ENCODE peak calls at places on chromosome 3, in nine cellular contexts. I is GM12865, C is HepG2, Z is cardiac muscle cell, B is hepatocyte, E is BJ, J is cardiac fibroblast, O is ovary, Q is Karpas-422. Y is an unnamed sample.
A peak's percentile ranks its signal among the peaks of the same experiment; 100 is the strongest.

GRCh38 chr3:127092368-127092767 is 100.6 kb upstream of the PRR23E start:
- DNase-seq in B (no peak), C (no peak), Z (no peak), I (no peak), J (no peak), O (no peak), E (no peak), Q (no peak), Y (no peak)

GRCh38 chr3:126439968-126440708 is 35.6 kb downstream of the ZXDC start:
- DNase-seq in E (no peak), C (no peak), O (peak; percentile 5), I (no peak), Q (no peak), Z (no peak), B (no peak), J (no peak), Y (no peak)

GRCh38 chr3:170360916-170361315 is 3.4 kb downstream of the SKIL start:
- DNase-seq in I (no peak), J (no peak), O (no peak), C (no peak), Q (no peak), E (no peak), Z (no peak), B (no peak), Y (no peak)

GRCh38 chr3:154850921-154851320 is 229.2 kb upstream of the MME start:
- DNase-seq in O (no peak), Q (no peak), B (no peak), Z (no peak), E (no peak), J (no peak), I (no peak), C (no peak), Y (no peak)

GRCh38 chr3:38164136-38164965 is 986 bp upstream of the OXSR1 start:
- DNase-seq in O (peak; percentile 58), B (no peak), I (no peak), E (no peak), Q (no peak), Z (no peak), J (no peak), C (no peak), Y (no peak)

GRCh38 chr3:149819432-149819831 is 6.4 kb downstream of the RNF13 start:
- DNase-seq in Z (no peak), I (no peak), B (no peak), O (no peak), E (no peak), J (no peak), C (no peak), Q (no peak), Y (no peak)

GRCh38 chr3:16399473-16399872 is 114.0 kb downstream of the RFTN1 start:
- DNase-seq in B (peak; percentile 41), I (peak; percentile 57), O (peak; percentile 59), Q (no peak), J (peak; percentile 81), E (peak; percentile 49), C (no peak), Z (peak; percentile 50), Y (peak; percentile 94)

GRCh38 chr3:111369953-111370352 is 172.0 kb upstream of the CD96 start:
- DNase-seq in I (no peak), E (no peak), O (no peak), Q (no peak), C (no peak), J (no peak), B (no peak), Z (no peak), Y (no peak)

GRCh38 chr3:57951106-57951882 is 56.9 kb upstream of the FLNB start:
- DNase-seq in Q (no peak), O (peak; percentile 48), Z (peak; percentile 67), B (peak; percentile 82), I (no peak), J (peak; percentile 87), C (peak; percentile 62), E (peak; percentile 19), Y (peak; percentile 61)

GRCh38 chr3:147418352-147418751 is 9.2 kb downstream of the ZIC1 start:
- DNase-seq in Q (no peak), C (no peak), I (no peak), J (no peak), Z (no peak), E (no peak), B (no peak), O (no peak), Y (no peak)

GRCh38 chr3:122700193-122700592 is 19.6 kb downstream of the PARP14 start:
- DNase-seq in B (no peak), J (no peak), I (no peak), E (no peak), Z (no peak), C (no peak), Q (no peak), O (no peak), Y (no peak)

GRCh38 chr3:16183601-16184270 is 9.3 kb downstream of the GALNT15 start:
- DNase-seq in C (no peak), J (peak; percentile 90), E (peak; percentile 68), I (no peak), Z (no peak), O (no peak), B (peak; percentile 68), Q (no peak), Y (no peak)

GRCh38 chr3:196648856-196649255 is 9.4 kb downstream of the NRROS start:
- DNase-seq in I (no peak), J (no peak), B (no peak), C (no peak), O (no peak), Z (no peak), Q (no peak), E (no peak), Y (no peak)

DNA sequence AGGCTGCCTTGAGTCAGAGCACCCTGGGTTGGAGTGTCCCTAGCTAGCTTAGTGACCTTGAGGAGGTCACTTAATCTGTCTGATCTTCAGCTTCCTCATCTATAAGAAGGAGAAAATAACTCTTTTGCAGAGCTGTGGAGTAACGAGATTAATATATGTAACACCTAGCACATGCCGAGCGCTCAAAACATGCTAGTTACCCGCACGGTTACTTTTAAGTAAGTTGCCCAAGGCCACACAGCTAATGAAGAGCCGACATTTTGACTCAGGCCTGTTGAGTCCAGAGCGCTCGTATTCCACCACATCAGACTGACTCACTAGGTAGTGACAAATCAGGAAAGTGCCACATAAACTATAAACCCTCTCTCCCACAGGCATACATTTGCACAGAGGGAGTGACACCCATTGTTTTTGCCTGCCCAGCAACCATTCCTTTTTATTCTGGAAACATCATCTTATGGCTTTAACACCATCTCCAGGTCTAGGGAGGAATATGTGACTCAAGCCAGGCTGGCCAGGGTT is 42.4 kb downstream of the BHLHE40 start:
- DNase-seq in B (no peak), Q (no peak), E (peak; percentile 39), C (peak; percentile 25), O (no peak), J (no peak), Z (no peak), I (no peak), Y (no peak)
- H3K4me3 ChIP-seq in B (no peak overlapping the region), Q (no peak overlapping the region), E (no peak overlapping the region), C (no peak overlapping the region), O (no peak overlapping the region), J (no peak overlapping the region), Z (no peak overlapping the region), I (no peak overlapping the region), Y (no peak overlapping the region)

GRCh38 chr3:53169045-53169831 is 8.2 kb downstream of the PRKCD start:
- DNase-seq in I (peak; percentile 62), E (no peak), C (peak; percentile 71), Z (no peak), B (no peak), J (no peak), O (no peak), Q (peak; percentile 76), Y (peak; percentile 30)

GRCh38 chr3:53171827-53172505 is 11.0 kb downstream of the PRKCD start:
- DNase-seq in I (no peak), B (no peak), Q (peak; percentile 67), Z (no peak), C (no peak), J (no peak), O (no peak), E (no peak), Y (no peak)

GRCh38 chr3:53171109-53171453 is 10.1 kb downstream of the PRKCD start:
- DNase-seq in C (peak; percentile 88), O (no peak), E (no peak), Z (no peak), I (no peak), B (no peak), Q (peak; percentile 67), J (no peak), Y (peak; percentile 24)

GRCh38 chr3:53169832-53170324 is 8.9 kb downstream of the PRKCD start:
- DNase-seq in C (no peak), I (no peak), J (no peak), O (no peak), Z (no peak), B (no peak), E (no peak), Q (no peak), Y (no peak)

GRCh38 chr3:53170325-53171108 is 9.5 kb downstream of the PRKCD start:
- DNase-seq in I (peak; percentile 83), Q (peak; percentile 76), C (peak; percentile 51), Z (no peak), B (peak; percentile 48), J (no peak), E (no peak), O (no peak), Y (no peak)
- H3K4me3 ChIP-seq in I (peak overlapping the region; percentile 52), Q (peak overlapping the region; percentile 61), C (peak overlapping the region; percentile 42), Z (no peak overlapping the region), B (no peak overlapping the region), J (no peak overlapping the region), E (no peak overlapping the region), O (no peak overlapping the region), Y (no peak overlapping the region)

GRCh38 chr3:59992578-59992977 is 942.8 kb upstream of the CFAP20DC start:
- DNase-seq in I (no peak), B (no peak), E (no peak), J (no peak), Z (no peak), C (no peak), O (no peak), Q (no peak), Y (no peak)
- H3K4me3 ChIP-seq in I (no peak overlapping the region), B (no peak overlapping the region), E (no peak overlapping the region), J (no peak overlapping the region), Z (no peak overlapping the region), C (no peak overlapping the region), O (no peak overlapping the region), Q (no peak overlapping the region), Y (no peak overlapping the region)

GRCh38 chr3:178422406-178422805 is 113.8 kb upstream of the KCNMB2 start:
- DNase-seq in Z (no peak), C (no peak), Q (no peak), B (no peak), O (no peak), E (no peak), J (no peak), I (no peak), Y (no peak)

GRCh38 chr3:178420033-178420432 is 116.2 kb upstream of the KCNMB2 start:
- DNase-seq in Z (no peak), Q (no peak), E (no peak), I (no peak), J (no peak), O (no peak), B (no peak), C (no peak), Y (peak; percentile 55)

GRCh38 chr3:178417736-178418135 is 118.5 kb upstream of the KCNMB2 start:
- DNase-seq in O (no peak), E (no peak), C (no peak), Z (no peak), Q (no peak), J (no peak), I (no peak), B (no peak), Y (no peak)

GRCh38 chr3:178419078-178419477 is 117.2 kb upstream of the KCNMB2 start:
- DNase-seq in Z (no peak), B (peak; percentile 29), O (no peak), J (peak; percentile 17), I (no peak), E (no peak), C (no peak), Q (no peak), Y (no peak)

GRCh38 chr3:178421069-178421468 is 115.2 kb upstream of the KCNMB2 start:
- DNase-seq in O (no peak), I (no peak), B (no peak), C (no peak), J (no peak), E (no peak), Q (no peak), Z (no peak), Y (no peak)
- H3K4me3 ChIP-seq in O (no peak overlapping the region), I (no peak overlapping the region), B (no peak overlapping the region), C (no peak overlapping the region), J (no peak overlapping the region), E (no peak overlapping the region), Q (no peak overlapping the region), Z (no peak overlapping the region), Y (no peak overlapping the region)